ENCODE peak calls at places on chromosomes 11 and 22, in nine cellular contexts. F, V, Q, X, O, Y, T, E and Z are unnamed samples.

GRCh38 chr11:85590848-85591483 is 36.2 kb downstream of the DLG2 start:
- DNase-seq in F (peak; percentile 40), V (peak; percentile 4), Q (no peak), X (peak; percentile 72), O (no peak), Y (no peak), T (peak; percentile 7), E (no peak), Z (peak; percentile 11)

GRCh38 chr11:46392421-46393230 is 1.1 kb upstream of the CHRM4 start:
- DNase-seq in F (peak; percentile 71), V (peak; percentile 48), Q (peak; percentile 93), X (peak; percentile 95), O (peak; percentile 84), Y (peak; percentile 74), T (peak; percentile 80), E (no peak), Z (peak; percentile 65)

GRCh38 chr22:45919504-45920286 is 57.3 kb downstream of the WNT7B start:
- DNase-seq in F (no peak), V (no peak), Q (peak; percentile 86), X (no peak), O (no peak), Y (no peak), T (no peak), E (no peak), Z (no peak)

GRCh38 chr22:41660416-41660815 is 28.3 kb downstream of the SNU13 start:
- DNase-seq in F (no peak), V (no peak), Q (no peak), X (no peak), O (no peak), Y (no peak), T (no peak), E (no peak), Z (no peak)

GRCh38 chr22:31692186-31692886 is 30.3 kb upstream of the PISD start:
- DNase-seq in F (peak; percentile 55), V (peak; percentile 8), Q (no peak), X (no peak), O (no peak), Y (no peak), T (no peak), E (no peak), Z (no peak)

GRCh38 chr11:19711911-19712280 is 741 bp upstream of the NAV2 start:
- DNase-seq in F (no peak), V (no peak), Q (no peak), X (peak; percentile 75), O (no peak), Y (no peak), T (no peak), E (no peak), Z (no peak)

GRCh38 chr22:40401532-40401931 is 31.1 kb downstream of the SGSM3 start:
- DNase-seq in F (no peak), V (no peak), Q (no peak), X (no peak), O (no peak), Y (peak; percentile 67), T (no peak), E (no peak), Z (peak; percentile 47)

GRCh38 chr22:38176170-38176741 is 5.4 kb downstream of the PLA2G6 start:
- DNase-seq in F (peak; percentile 88), V (peak; percentile 86), Q (peak; percentile 81), X (no peak), O (peak; percentile 72), Y (no peak), T (no peak), E (no peak), Z (peak; percentile 18)

GRCh38 chr22:49931863-49932262 is 13.4 kb downstream of the CRELD2 start:
- DNase-seq in F (no peak), V (no peak), Q (no peak), X (no peak), O (no peak), Y (no peak), T (no peak), E (no peak), Z (no peak)

GRCh38 chr22:49935561-49935960 is 17.1 kb downstream of the CRELD2 start:
- DNase-seq in F (no peak), V (no peak), Q (no peak), X (peak; percentile 46), O (no peak), Y (no peak), T (peak; percentile 80), E (no peak), Z (peak; percentile 35)

GRCh38 chr22:49934891-49935557 is 16.6 kb downstream of the CRELD2 start:
- DNase-seq in F (peak; percentile 43), V (no peak), Q (peak; percentile 95), X (peak; percentile 86), O (no peak), Y (peak; percentile 84), T (peak; percentile 81), E (no peak), Z (peak; percentile 73)

GRCh38 chr22:49934144-49934890 is 15.9 kb downstream of the CRELD2 start:
- DNase-seq in F (peak; percentile 61), V (no peak), Q (peak; percentile 92), X (no peak), O (no peak), Y (no peak), T (peak; percentile 44), E (no peak), Z (no peak)

GRCh38 chr22:49933236-49933921 is 14.9 kb downstream of the CRELD2 start:
- DNase-seq in F (no peak), V (no peak), Q (peak; percentile 75), X (no peak), O (no peak), Y (no peak), T (peak; percentile 61), E (no peak), Z (no peak)
- H3K27ac ChIP-seq in F (no peak overlapping the region), V (no peak overlapping the region), Q (peak overlapping the region; percentile 95), X (no peak overlapping the region), O (peak overlapping the region; percentile 76), Y (no peak overlapping the region), T (no peak overlapping the region), E (no peak overlapping the region), Z (peak overlapping the region; percentile 96)

DNA sequence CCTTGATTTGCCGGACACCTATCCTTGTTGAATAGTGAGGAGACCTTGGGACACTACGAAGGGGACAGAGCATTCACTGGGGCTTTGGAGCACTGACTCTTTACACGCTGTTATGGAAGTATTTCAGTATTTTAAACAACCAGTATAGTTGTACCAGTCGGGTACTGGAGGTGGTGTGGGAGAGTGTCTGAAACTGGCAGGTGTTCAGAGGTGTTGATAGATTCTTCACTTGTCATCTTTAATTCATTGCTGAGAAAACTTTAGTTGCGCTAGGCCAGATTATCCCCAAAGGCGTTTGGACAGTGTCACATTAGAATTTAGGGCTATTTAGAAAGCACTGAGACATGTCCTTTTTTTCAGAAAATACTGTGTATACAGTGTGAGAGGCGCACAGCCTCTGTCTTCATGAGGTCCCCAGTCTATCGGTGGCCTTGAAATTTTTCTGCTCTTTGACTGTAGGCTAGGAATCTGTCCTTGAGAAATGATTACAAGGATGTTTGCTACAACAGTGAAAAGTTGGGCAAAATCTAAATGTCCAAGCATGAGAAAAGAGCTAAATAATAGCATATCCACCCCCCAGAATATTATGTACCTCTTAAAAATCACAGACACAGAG is 69.7 kb downstream of the TEAD1 start:
- DNase-seq in F (no peak), V (no peak), Q (no peak), X (no peak), O (no peak), Y (no peak), T (no peak), E (no peak), Z (no peak)
- H3K27ac ChIP-seq in F (no peak overlapping the region), V (no peak overlapping the region), Q (no peak overlapping the region), X (no peak overlapping the region), O (no peak overlapping the region), Y (no peak overlapping the region), T (no peak overlapping the region), E (no peak overlapping the region), Z (no peak overlapping the region)

DNA sequence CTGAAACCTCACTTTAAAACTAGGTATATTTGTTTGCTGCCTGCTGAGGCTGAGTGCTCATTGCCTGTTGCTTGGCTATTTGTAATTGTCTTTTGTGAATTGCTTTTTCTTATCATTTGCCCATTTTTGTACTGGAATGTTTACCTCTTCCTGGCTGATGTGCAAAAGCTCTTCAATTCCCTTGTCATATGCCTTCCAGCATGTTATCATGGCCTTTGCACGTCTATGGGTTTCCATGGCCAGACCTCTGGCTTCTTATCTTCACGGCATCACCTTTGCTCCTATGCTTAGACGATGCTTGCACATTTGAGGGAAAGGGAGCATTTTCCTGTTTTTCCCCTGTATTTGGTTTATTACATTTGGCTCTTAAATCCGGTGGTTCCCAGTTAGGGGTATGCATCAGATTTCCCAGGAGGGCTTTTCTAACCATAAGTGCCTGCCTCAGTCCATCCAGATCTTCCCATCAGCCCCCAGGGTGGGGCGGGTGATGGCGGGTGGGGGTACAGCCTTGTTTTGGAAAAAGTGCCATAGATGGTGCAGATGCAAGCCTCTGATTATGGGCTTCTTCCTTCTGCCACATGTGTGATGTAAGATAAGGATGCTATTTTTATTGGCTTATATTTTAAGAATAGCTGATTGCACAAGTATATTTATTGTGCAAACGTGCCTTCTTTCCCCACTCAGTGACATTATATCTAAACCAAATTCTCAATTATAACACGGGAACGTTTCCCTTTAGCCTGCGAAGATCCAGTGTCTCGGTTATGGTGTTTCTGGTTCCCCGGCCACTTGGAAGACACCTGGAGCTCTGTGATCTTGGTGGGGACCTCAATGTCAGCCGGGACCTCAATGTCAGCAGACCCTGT is 70.6 kb upstream of the SEPTIN5 start:
- DNase-seq in F (no peak), V (no peak), Q (no peak), X (no peak), O (peak; percentile 26), Y (no peak), T (no peak), E (no peak), Z (no peak)
- H3K27ac ChIP-seq in F (no peak overlapping the region), V (no peak overlapping the region), Q (no peak overlapping the region), X (no peak overlapping the region), O (no peak overlapping the region), Y (no peak overlapping the region), T (no peak overlapping the region), E (no peak overlapping the region), Z (no peak overlapping the region)

GRCh38 chr22:18093661-18094060 is 15.9 kb downstream of the PEX26 start:
- DNase-seq in F (no peak), V (no peak), Q (no peak), X (no peak), O (no peak), Y (no peak), T (no peak), E (no peak), Z (no peak)

GRCh38 chr22:18088825-18089568 is 11.2 kb downstream of the PEX26 start:
- DNase-seq in F (no peak), V (no peak), Q (no peak), X (no peak), O (no peak), Y (no peak), T (no peak), E (no peak), Z (no peak)

GRCh38 chr22:18091916-18092526 is 14.2 kb downstream of the PEX26 start:
- DNase-seq in F (peak; percentile 72), V (no peak), Q (no peak), X (no peak), O (no peak), Y (no peak), T (no peak), E (no peak), Z (no peak)

GRCh38 chr22:18090286-18090685 is 12.5 kb downstream of the PEX26 start:
- DNase-seq in F (no peak), V (no peak), Q (no peak), X (no peak), O (no peak), Y (no peak), T (no peak), E (no peak), Z (no peak)

DNA sequence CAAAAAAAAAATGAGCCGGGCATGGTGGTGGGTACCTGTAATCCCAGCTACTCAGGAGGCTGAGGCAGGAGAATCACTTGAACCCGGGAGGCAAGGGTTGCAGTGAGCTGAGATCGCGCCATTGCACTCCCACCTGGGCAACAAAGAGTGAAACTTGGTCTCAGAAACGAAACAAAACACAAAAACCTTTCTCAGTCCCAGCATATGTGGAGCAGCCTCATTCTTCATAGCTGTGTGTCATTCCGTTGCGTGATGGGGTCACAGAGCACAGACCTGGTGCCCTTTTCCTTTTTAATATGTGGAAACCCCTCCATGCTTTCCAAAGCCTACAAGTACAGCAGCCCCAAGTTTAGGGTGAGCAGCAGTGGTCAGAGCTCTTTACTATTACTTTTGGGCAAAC is 13.7 kb downstream of the PEX26 start:
- DNase-seq in F (no peak), V (no peak), Q (no peak), X (no peak), O (no peak), Y (no peak), T (no peak), E (no peak), Z (no peak)
- H3K27ac ChIP-seq in F (peak overlapping the region; percentile 86), V (peak overlapping the region; percentile 83), Q (peak overlapping the region; percentile 85), X (no peak overlapping the region), O (peak overlapping the region; percentile 85), Y (no peak overlapping the region), T (no peak overlapping the region), E (no peak overlapping the region), Z (peak overlapping the region; percentile 33)